ENCODE peak calls at places on chromosomes 12 and 14, in five cellular contexts. S is AG09319, L is astrocyte of the spinal cord, H is hypothalamus, C is NCI-H748 treated with DMSO at 0.1 percent for 48 hours. E is an unnamed sample.

GRCh38 chr12:82981150-82981549 is 294.4 kb downstream of the TMTC2 start:
- DNase-seq in S (no peak), L (no peak), H (no peak), C (no peak), E (no peak)

GRCh38 chr14:74549588-74549987 is 56.0 kb downstream of the ISCA2 start:
- DNase-seq in S (no peak), L (no peak), H (no peak), C (no peak), E (no peak)

GRCh38 chr14:68877993-68878575 is 85.2 kb upstream of the ZFP36L1 start:
- DNase-seq in S (no peak), L (no peak), H (no peak), C (no peak), E (no peak)

GRCh38 chr12:119614705-119615104 is 21.1 kb downstream of the TMEM233 start:
- DNase-seq in S (no peak), L (no peak), H (no peak), C (no peak), E (no peak)

GRCh38 chr14:96105921-96106441 is 66.8 kb downstream of the C14orf132 start:
- DNase-seq in S (no peak), L (no peak), H (no peak), C (no peak), E (peak; percentile 56)

GRCh38 chr12:116454950-116455447 is 104.2 kb upstream of the MAP1LC3B2 start:
- DNase-seq in S (no peak), L (peak; percentile 94), H (no peak), C (no peak), E (no peak)

GRCh38 chr12:127944211-127944899 is 322.6 kb upstream of the TMEM132C start:
- DNase-seq in S (no peak), L (no peak), H (no peak), C (peak; percentile 78), E (no peak)

GRCh38 chr12:105092336-105092735 is 8.1 kb upstream of the ALDH1L2 start:
- DNase-seq in S (no peak), L (no peak), H (no peak), C (peak; percentile 91), E (no peak)